ENCODE peak calls at places on chromosomes 2 and 18, in seven cellular contexts. W is tibial artery, V is prostate gland, C is A549, J is mammary epithelial cell, A is heart left ventricle, U is PC-9. S is an unnamed sample.
A peak's percentile ranks its signal among the peaks of the same experiment; 100 is the strongest.

GRCh38 chr18:49619792-49620191 is 57.9 kb downstream of the LIPG start:
- DNase-seq in W (no peak), V (no peak), C (no peak), J (peak; percentile 69), A (no peak), U (no peak), S (no peak)

GRCh38 chr2:10431797-10432196 is 16.3 kb downstream of the ODC1 start:
- DNase-seq in W (no peak), V (no peak), C (no peak), J (no peak), A (no peak), U (no peak), S (no peak)

GRCh38 chr18:47883771-47884413 is 46.6 kb downstream of the SMAD2 start:
- DNase-seq in W (no peak), V (no peak), C (no peak), J (peak; percentile 91), A (peak; percentile 41), U (peak; percentile 49), S (no peak)

GRCh38 chr18:3402962-3403585 is 46.9 kb upstream of the TGIF1 start:
- DNase-seq in W (no peak), V (no peak), C (no peak), J (peak; percentile 42), A (no peak), U (no peak), S (no peak)

GRCh38 chr2:41853427-41854191 is 194.2 kb upstream of the PKDCC start:
- DNase-seq in W (no peak), V (peak; percentile 33), C (peak; percentile 61), J (peak; percentile 25), A (no peak), U (no peak), S (no peak)

GRCh38 chr2:6754412-6754811 is 111.3 kb downstream of the CMPK2 start:
- DNase-seq in W (no peak), V (no peak), C (no peak), J (no peak), A (no peak), U (no peak), S (no peak)

GRCh38 chr2:72316774-72317173 is 169.1 kb upstream of the CYP26B1 start:
- DNase-seq in W (no peak), V (no peak), C (no peak), J (no peak), A (no peak), U (no peak), S (no peak)

GRCh38 chr2:136505462-136505861 is 259.9 kb upstream of the THSD7B start:
- DNase-seq in W (no peak), V (no peak), C (no peak), J (no peak), A (no peak), U (no peak), S (no peak)

GRCh38 chr18:50836521-50836957 is 16.7 kb upstream of the MRO start:
- DNase-seq in W (no peak), V (no peak), C (no peak), J (peak; percentile 81), A (no peak), U (peak; percentile 99), S (no peak)

GRCh38 chr2:133733856-133734255 is 165.6 kb upstream of the NCKAP5 start:
- DNase-seq in W (no peak), V (no peak), C (no peak), J (peak; percentile 5), A (no peak), U (no peak), S (no peak)

GRCh38 chr2:68431316-68431972 is 35.6 kb downstream of the FBXO48 start:
- DNase-seq in W (no peak), V (no peak), C (no peak), J (no peak), A (no peak), U (no peak), S (no peak)
- H3K4me1 ChIP-seq in W (peaks cover 9% of the 10 kb centered on the region), V (no peaks in the 10 kb centered on the region), C (peaks cover 16% of the 10 kb centered on the region), J (no peaks in the 10 kb centered on the region), A (peaks cover 9% of the 10 kb centered on the region), U (no peaks in the 10 kb centered on the region), S (peaks cover 3% of the 10 kb centered on the region)

DNA sequence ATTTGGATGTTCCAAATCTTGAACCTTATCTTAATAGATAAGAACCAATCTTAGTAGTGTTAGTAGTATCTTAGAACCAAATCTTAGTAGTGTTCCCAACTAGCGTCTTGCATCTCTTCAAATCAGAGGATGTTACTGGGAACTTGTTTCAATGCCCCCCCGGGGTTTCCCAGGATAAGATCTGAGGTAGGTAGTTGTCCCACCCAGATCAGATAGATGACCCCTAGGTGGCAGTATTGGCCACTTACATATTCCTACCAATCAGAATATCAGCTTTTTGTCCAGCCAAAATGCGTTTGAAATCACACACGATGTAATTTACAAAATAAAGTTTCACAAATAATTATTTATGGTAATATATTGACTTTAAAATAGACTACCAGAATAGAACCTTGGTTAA is 314.8 kb downstream of the MBD2 start:
- DNase-seq in W (no peak), V (peak; percentile 5), C (peak; percentile 3), J (peak; percentile 11), A (no peak), U (no peak), S (no peak)
- TF ChIP-seq CTCF in W (peak; percentile 10), V (peak; percentile 33), C (peak; percentile 37), J (peak; percentile 54), A (no peak), U (no peak), S (no peak)

GRCh38 chr2:160269803-160270570 is 69.9 kb upstream of the ITGB6 start:
- DNase-seq in W (peak; percentile 85), V (peak; percentile 78), C (peak; percentile 83), J (peak; percentile 45), A (peak; percentile 96), U (peak; percentile 78), S (peak; percentile 96)

GRCh38 chr2:160269365-160269764 is 69.3 kb upstream of the ITGB6 start:
- DNase-seq in W (no peak), V (no peak), C (no peak), J (no peak), A (no peak), U (no peak), S (no peak)

GRCh38 chr2:160268382-160268781 is 68.3 kb upstream of the ITGB6 start:
- DNase-seq in W (no peak), V (no peak), C (no peak), J (no peak), A (no peak), U (no peak), S (no peak)

GRCh38 chr2:160271166-160272086 is 71.4 kb upstream of the ITGB6 start:
- DNase-seq in W (no peak), V (no peak), C (no peak), J (no peak), A (peak; percentile 48), U (no peak), S (no peak)

DNA sequence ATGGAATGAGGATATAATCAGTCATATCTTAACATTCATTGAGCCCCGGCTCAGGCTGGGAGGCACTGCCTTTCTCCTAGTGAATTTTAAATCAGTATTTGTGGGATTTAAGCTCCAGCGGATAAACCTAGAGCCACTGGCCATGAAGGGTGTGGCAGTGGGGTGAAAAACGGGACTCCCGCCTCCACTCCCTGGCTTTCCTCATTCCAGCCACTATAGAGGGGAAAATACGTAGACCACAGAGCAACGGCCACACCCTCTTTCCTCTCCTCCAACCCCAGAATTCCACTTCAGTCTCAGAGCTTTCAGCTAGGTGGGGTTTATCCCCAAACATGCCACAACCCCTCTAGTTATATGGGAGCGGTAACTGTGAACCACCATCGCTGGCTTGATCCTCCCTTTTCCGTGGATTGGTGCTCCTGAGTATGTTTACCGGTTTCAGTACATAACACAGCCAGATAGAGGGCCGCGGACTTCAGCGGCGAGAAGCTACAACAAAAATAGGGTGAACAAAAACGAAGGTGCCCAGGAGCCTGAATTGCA is 70.6 kb upstream of the ITGB6 start:
- DNase-seq in W (peak; percentile 48), V (no peak), C (peak; percentile 31), J (no peak), A (no peak), U (no peak), S (no peak)
- H3K4me1 ChIP-seq in W (peaks cover 29% of the 10 kb centered on the region), V (no peaks in the 10 kb centered on the region), C (peaks cover 75% of the 10 kb centered on the region), J (peaks cover 16% of the 10 kb centered on the region), A (peaks cover 10% of the 10 kb centered on the region), U (peaks cover 26% of the 10 kb centered on the region), S (no peaks in the 10 kb centered on the region)

DNA sequence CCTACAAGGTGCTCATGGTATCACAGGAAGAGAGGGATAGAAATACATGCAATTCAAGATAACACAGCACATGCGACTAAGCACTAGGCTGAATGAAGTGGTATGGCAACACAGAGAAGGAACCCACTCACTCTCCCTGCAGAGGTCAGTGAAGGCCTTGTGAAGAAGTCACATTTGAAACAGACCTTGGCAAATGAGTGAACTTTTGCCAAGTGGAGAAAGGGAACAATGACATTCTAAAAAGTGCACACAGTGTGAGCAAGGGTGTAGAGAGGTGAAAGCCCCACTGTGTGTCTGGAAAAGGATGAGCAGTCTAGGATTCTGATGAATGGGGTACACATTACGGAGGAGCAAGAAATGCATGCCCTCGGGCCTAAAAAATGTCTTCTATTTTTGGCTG is 23.3 kb downstream of the KLF7 start:
- DNase-seq in W (no peak), V (no peak), C (no peak), J (no peak), A (no peak), U (no peak), S (no peak)
- TF ChIP-seq CTCF in W (peak; percentile 13), V (no peak), C (no peak), J (no peak), A (no peak), U (no peak), S (peak; percentile 25)

S was measured in ascending aorta.